ENCODE peak calls at places on chromosomes 11 and 22, in nine cellular contexts. C is stimulated activated CD8-positive, alpha-beta memory T cell treated with anti-CD3 and anti-CD28 coated beads, Interleukin-2, amount 100 ng/mL, for 48 hours; R is fibroblast of pulmonary artery; P is NCI-H2081 treated with DMSO at 0.1 percent for 48 hours; E is hepatocyte; M is activated T-cell treated with anti-CD3 and anti-CD28 coated beads, Interleukin-2, amount 50 U/mL, for 72 hours; U is upper lobe of right lung; Q is right lobe of liver; D is effector CD4-positive, alpha-beta T cell. H is an unnamed sample.

GRCh38 chr22:42549329-42550060 is 4.3 kb upstream of the SERHL2 start:
- DNase-seq in P (no peak), Q (no peak), M (no peak), D (no peak), E (no peak), C (no peak), U (no peak), R (no peak), H (no peak)

GRCh38 chr11:12092714-12093113 is 17.7 kb upstream of the MICAL2 start:
- DNase-seq in Q (no peak), M (no peak), E (no peak), P (no peak), U (no peak), R (no peak), C (no peak), D (no peak), H (peak; percentile 78)

GRCh38 chr11:134579709-134580634 is 167.9 kb upstream of the B3GAT1 start:
- DNase-seq in Q (no peak), C (no peak), P (no peak), E (peak; percentile 46), D (no peak), R (no peak), M (no peak), U (peak; percentile 61), H (peak; percentile 91)

GRCh38 chr22:37657590-37658132 is 862 bp upstream of the PDXP start:
- DNase-seq in U (no peak), C (no peak), P (no peak), Q (no peak), M (no peak), D (no peak), E (no peak), R (no peak), H (no peak)

GRCh38 chr22:31085493-31085824 is 4.3 kb downstream of the SMTN start:
- DNase-seq in E (peak; percentile 26), P (no peak), U (no peak), Q (no peak), M (no peak), D (no peak), R (peak; percentile 59), C (no peak), H (no peak)

GRCh38 chr22:32144875-32145274 is 14.2 kb downstream of the C22orf42 start:
- DNase-seq in U (no peak), Q (no peak), M (no peak), P (no peak), D (no peak), E (no peak), R (no peak), C (no peak), H (no peak)

GRCh38 chr22:30435674-30436126 is 10.1 kb downstream of the MTFP1 start:
- DNase-seq in U (no peak), D (peak; percentile 86), M (peak; percentile 78), P (no peak), E (no peak), R (no peak), Q (peak; percentile 44), C (peak; percentile 60), H (no peak)

GRCh38 chr11:72598901-72599300 is 75.3 kb downstream of the PDE2A start:
- DNase-seq in U (no peak), Q (peak; percentile 70), E (peak; percentile 54), C (no peak), M (no peak), R (peak; percentile 60), P (no peak), D (no peak), H (no peak)

GRCh38 chr11:40567392-40567791 is 892.1 kb downstream of the LRRC4C start:
- DNase-seq in U (no peak), D (no peak), Q (no peak), P (no peak), M (no peak), R (no peak), C (no peak), E (no peak), H (no peak)

GRCh38 chr11:1533342-1533725 is 38.7 kb downstream of the DUSP8 start:
- DNase-seq in U (no peak), P (no peak), Q (no peak), C (no peak), R (no peak), M (no peak), E (no peak), D (no peak), H (no peak)

GRCh38 chr22:19394274-19395050 is 37.1 kb downstream of the HIRA start:
- DNase-seq in E (no peak), U (no peak), M (no peak), C (no peak), P (no peak), R (no peak), D (no peak), Q (no peak), H (no peak)

GRCh38 chr11:65640483-65641207 is 2.7 kb downstream of the SIPA1 start:
- DNase-seq in R (no peak), E (no peak), M (peak; percentile 38), D (peak; percentile 23), P (no peak), C (no peak), Q (peak; percentile 66), U (peak; percentile 80), H (no peak)

GRCh38 chr22:47623740-47624103 is 861.3 kb downstream of the TBC1D22A start:
- DNase-seq in P (no peak), R (no peak), Q (no peak), M (no peak), C (no peak), D (no peak), E (no peak), U (peak; percentile 37), H (no peak)

GRCh38 chr11:44817207-44817944 is 90.6 kb downstream of the TSPAN18 start:
- DNase-seq in D (no peak), Q (no peak), U (peak; percentile 16), E (no peak), M (no peak), R (peak; percentile 13), P (no peak), C (no peak), H (no peak)

GRCh38 chr22:42158456-42159132 is 28.0 kb upstream of the CYP2D6 start:
- DNase-seq in E (no peak), M (no peak), D (no peak), R (no peak), Q (no peak), C (no peak), P (no peak), U (no peak), H (no peak)

GRCh38 chr11:122900803-122901202 is 18.2 kb downstream of the JHY start:
- DNase-seq in P (no peak), C (no peak), Q (no peak), M (no peak), U (no peak), D (no peak), R (peak; percentile 30), E (no peak), H (no peak)